ENCODE peak calls at places on chromosomes 6 and 20, in six cellular contexts. E is gastrocnemius medialis, T is A673, V is pancreas, O is heart right ventricle, U is Peyer's patch. P is an unnamed sample.

GRCh38 chr6:138557147-138557546 is 57.9 kb upstream of the NHSL1 start:
- DNase-seq in E (no peak), T (no peak), U (no peak), O (no peak), V (no peak), P (no peak)

GRCh38 chr20:5024103-5024502 is 22.8 kb upstream of the SLC23A2 start:
- DNase-seq in O (no peak), U (no peak), V (no peak), T (no peak), E (no peak), P (no peak)

GRCh38 chr6:170041526-170041925 is 249.4 kb downstream of the DLL1 start:
- DNase-seq in T (no peak), E (no peak), V (no peak), O (no peak), U (no peak), P (no peak)

GRCh38 chr20:56974499-56975250 is 291.8 kb downstream of the BMP7 start:
- DNase-seq in O (no peak), E (no peak), U (no peak), V (no peak), T (peak; percentile 61), P (peak; percentile 44)

GRCh38 chr6:17932362-17932852 is 55.0 kb downstream of the KIF13A start:
- DNase-seq in E (peak; percentile 33), V (no peak), U (no peak), O (peak; percentile 83), T (no peak), P (no peak)

GRCh38 chr20:15317546-15318242 is 980.3 kb upstream of the FLRT3 start:
- DNase-seq in E (no peak), T (no peak), V (no peak), U (no peak), O (no peak), P (no peak)

GRCh38 chr6:138572200-138572875 is 73.0 kb upstream of the NHSL1 start:
- DNase-seq in U (peak; percentile 76), E (peak; percentile 28), O (peak; percentile 79), T (peak; percentile 94), V (peak; percentile 77), P (no peak)

GRCh38 chr20:25148181-25148981 is 47.1 kb upstream of the ENTPD6 start:
- DNase-seq in E (no peak), V (no peak), U (peak; percentile 62), O (peak; percentile 24), T (peak; percentile 53), P (peak; percentile 75)

GRCh38 chr6:45478235-45478634 is 100.5 kb upstream of the SUPT3H start:
- DNase-seq in O (no peak), V (no peak), E (no peak), T (no peak), U (no peak), P (no peak)

DNA sequence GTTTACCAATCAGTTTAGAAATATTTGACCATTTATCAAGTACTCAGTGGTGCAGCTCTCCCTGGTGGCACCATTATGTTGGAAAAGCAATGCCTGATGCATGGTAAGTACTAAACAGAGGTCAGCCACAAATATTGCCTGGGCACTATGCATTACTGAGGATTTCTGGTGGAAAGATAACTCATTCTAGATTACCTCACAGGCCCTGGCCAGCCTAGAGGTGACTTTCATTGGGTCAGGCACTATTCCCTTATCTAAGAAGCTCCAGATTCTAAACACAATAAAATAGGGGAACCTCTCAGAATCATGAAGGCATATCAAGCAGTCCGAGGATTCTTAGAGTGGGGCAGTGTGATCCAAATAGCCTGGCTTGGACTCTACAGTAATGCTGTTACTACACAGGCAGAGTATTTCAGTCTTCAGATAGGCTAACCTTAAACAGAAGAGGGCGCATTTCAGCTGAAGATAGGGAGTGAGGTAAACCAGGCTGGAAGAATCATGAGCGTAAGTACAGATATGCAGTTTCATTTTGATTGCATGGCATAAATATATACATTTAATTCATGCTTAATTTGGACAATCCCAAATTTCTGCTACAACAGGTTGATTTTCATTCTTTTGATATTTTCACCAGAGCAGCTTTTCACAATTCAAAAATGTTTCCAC is 12.1 kb downstream of the LGSN start:
- DNase-seq in U (no peak), O (no peak), E (no peak), V (no peak), T (peak; percentile 59), P (no peak)
- TF ChIP-seq CTCF in U (peak; percentile 36), O (no peak), E (no peak), V (no peak), T (peak; percentile 68), P (peak; percentile 48)

DNA sequence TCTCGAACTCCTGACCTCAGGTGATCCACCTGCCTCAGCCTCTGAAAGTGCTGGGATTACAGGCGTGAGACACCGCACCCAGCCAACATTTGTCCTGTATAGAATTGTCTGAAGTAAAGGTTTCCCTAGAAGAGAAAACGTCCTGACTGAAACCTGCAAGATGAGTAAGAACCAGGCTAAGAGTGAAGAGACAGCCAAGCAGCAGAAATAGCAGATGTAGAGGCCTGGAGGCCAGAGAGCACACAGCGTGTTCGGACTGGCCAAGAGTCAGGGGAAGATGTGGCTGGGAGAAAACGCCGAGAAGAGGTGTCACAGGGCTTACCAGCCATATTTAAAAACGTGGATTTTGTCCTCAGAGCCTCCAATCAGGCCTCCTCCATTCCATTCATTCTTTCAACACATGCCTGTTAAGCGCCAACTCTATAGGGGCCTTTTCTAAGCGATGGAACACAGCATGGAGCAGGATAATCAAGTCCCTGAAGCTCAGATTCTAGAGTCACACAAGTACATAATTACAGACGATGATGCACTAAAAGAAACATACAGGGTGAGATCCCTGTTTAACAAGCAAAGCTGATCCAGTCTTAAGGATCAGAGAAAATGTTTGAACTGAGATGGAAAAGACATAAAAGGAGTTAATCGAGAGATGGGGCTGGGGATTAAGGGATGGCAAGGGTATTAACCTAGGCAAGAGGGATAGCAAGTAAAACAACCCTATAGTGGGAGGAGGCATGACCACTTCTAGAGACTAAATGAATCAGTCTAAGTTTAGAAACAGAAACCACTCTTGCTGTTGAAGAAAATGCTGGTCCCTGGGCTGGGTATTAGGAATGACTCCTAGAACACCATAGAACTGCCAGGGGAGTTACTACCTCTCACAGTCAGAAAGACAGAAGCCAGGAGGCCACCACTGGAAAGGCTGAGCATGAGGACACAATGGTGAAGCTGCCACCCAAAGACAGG is 4.8 kb downstream of the ZCCHC3 start:
- DNase-seq in O (no peak), E (no peak), V (no peak), T (no peak), U (no peak), P (no peak)
- H3K4me3 ChIP-seq in O (no peak overlapping the region), E (no peak overlapping the region), V (no peak overlapping the region), T (no peak overlapping the region), U (no peak overlapping the region), P (no peak overlapping the region)

GRCh38 chr6:157139054-157139708 is 184.1 kb downstream of the TMEM242 start:
- DNase-seq in V (no peak), E (no peak), O (no peak), T (no peak), U (no peak), P (no peak)
- TF ChIP-seq CTCF in V (no peak), E (peak; percentile 32), O (no peak), T (peak; percentile 54), U (no peak), P (peak; percentile 28)

GRCh38 chr6:150878347-150879213 is 13.1 kb downstream of the MTHFD1L start:
- DNase-seq in V (no peak), U (no peak), O (no peak), E (no peak), T (no peak), P (no peak)
- H3K4me3 ChIP-seq in V (no peak overlapping the region), U (no peak overlapping the region), O (no peak overlapping the region), E (no peak overlapping the region), T (no peak overlapping the region), P (no peak overlapping the region)